ENCODE peak calls at places on chromosome 1, in ten cellular contexts. R, K, S, E, V, H, P, F, W and J are unnamed samples.

GRCh38 chr1:186605762-186606350 is 74.4 kb downstream of the PTGS2 start:
- DNase-seq in R (no peak), K (peak), S (no peak), E (peak), V (no peak), H (peak), P (no peak), F (peak), W (peak), J (peak)

GRCh38 chr1:160953030-160953429 is 1.6 kb downstream of the ITLN2 start:
- DNase-seq in R (no peak), K (no peak), S (no peak), E (no peak), V (no peak), H (no peak), P (no peak), F (peak), W (no peak), J (no peak)

GRCh38 chr1:201916649-201917249 is 28.1 kb downstream of the SHISA4 start:
- DNase-seq in R (no peak), K (peak), S (no peak), E (no peak), V (peak), H (no peak), P (no peak), F (peak), W (no peak), J (peak)

GRCh38 chr1:169894424-169895145 is 889 bp upstream of the SCYL3 start:
- DNase-seq in R (no peak), K (no peak), S (no peak), E (no peak), V (peak), H (no peak), P (no peak), F (no peak), W (no peak), J (no peak)

GRCh38 chr1:244381887-244382565 is 69.7 kb downstream of the ADSS2 start:
- DNase-seq in R (no peak), K (peak), S (no peak), E (no peak), V (no peak), H (no peak), P (no peak), F (no peak), W (no peak), J (peak)

GRCh38 chr1:145858238-145858936 is 494 bp downstream of the PIAS3 start:
- DNase-seq in R (peak), K (peak), S (peak), E (peak), V (peak), H (peak), P (no peak), F (peak), W (peak), J (peak)

GRCh38 chr1:36524359-36525062 is 41.8 kb upstream of the CSF3R start:
- DNase-seq in R (no peak), K (no peak), S (no peak), E (no peak), V (no peak), H (no peak), P (no peak), F (no peak), W (no peak), J (no peak)

GRCh38 chr1:246394121-246394520 is 113.0 kb downstream of the SMYD3 start:
- DNase-seq in R (no peak), K (no peak), S (no peak), E (no peak), V (no peak), H (no peak), P (no peak), F (no peak), W (no peak), J (no peak)

GRCh38 chr1:108007531-108007930 is 42.6 kb upstream of the VAV3 start:
- DNase-seq in R (no peak), K (peak), S (no peak), E (no peak), V (no peak), H (no peak), P (no peak), F (peak), W (no peak), J (no peak)